ENCODE peak calls at places on chromosomes 16 and 17, in eight cellular contexts. X is T-helper 9 cell; A is tibial nerve; N is activated CD4-positive, alpha-beta T cell treated with anti-CD3 and anti-CD28 coated beads, Interleukin-2, amount 10 ng/mL, durations not matched to agents 7 days and 5 days; K is AG04449; Q is activated T-helper 1 cell treated with Interleukin-2 at 50 U/mL for 16 hours; V is progenitor cell of endocrine pancreas; H is heart left ventricle. P is an unnamed sample.

GRCh38 chr16:62954144-62955032 is 918.1 kb upstream of the CDH8 start:
- DNase-seq in A (no peak), N (no peak), Q (no peak), H (no peak), V (no peak), K (no peak), X (no peak), P (no peak)

GRCh38 chr16:28544998-28545397 is 6.2 kb upstream of the NUPR1 start:
- DNase-seq in Q (no peak), V (no peak), X (no peak), K (no peak), H (no peak), N (no peak), A (no peak), P (no peak)

GRCh38 chr17:42521666-42522262 is 14.3 kb upstream of the NAGLU start:
- DNase-seq in N (no peak), Q (no peak), A (no peak), V (no peak), H (no peak), K (no peak), X (no peak), P (no peak)

GRCh38 chr16:19417640-19418039 is at the start of gene TMC5:
- DNase-seq in Q (no peak), N (no peak), X (no peak), V (no peak), A (no peak), K (no peak), H (no peak), P (no peak)

GRCh38 chr17:27535178-27535928 is 79.1 kb downstream of the KSR1 start:
- DNase-seq in H (no peak), N (no peak), X (no peak), K (no peak), Q (no peak), V (no peak), A (no peak), P (no peak)

GRCh38 chr17:78019367-78019975 is 61.0 kb downstream of the TNRC6C start:
- DNase-seq in X (no peak), N (no peak), H (no peak), K (no peak), V (no peak), A (no peak), Q (no peak), P (no peak)

GRCh38 chr17:56510554-56511342 is 82.8 kb upstream of the NOG start:
- DNase-seq in Q (no peak), X (no peak), H (peak; percentile 54), A (no peak), V (peak; percentile 11), K (no peak), N (no peak), P (no peak)

GRCh38 chr17:50356418-50356817 is 10.5 kb downstream of the XYLT2 start:
- DNase-seq in K (no peak), V (no peak), H (peak; percentile 49), X (no peak), A (no peak), N (no peak), Q (no peak), P (no peak)

GRCh38 chr16:81521141-81521626 is 76.6 kb downstream of the CMIP start:
- DNase-seq in H (no peak), N (peak; percentile 88), X (peak; percentile 72), A (no peak), K (no peak), Q (peak; percentile 58), V (no peak), P (no peak)

GRCh38 chr17:81084691-81085419 is 49.9 kb downstream of the BAIAP2 start:
- DNase-seq in N (no peak), A (no peak), Q (no peak), X (no peak), H (no peak), K (no peak), V (no peak), P (no peak)

GRCh38 chr16:87417511-87417910 is 25.4 kb downstream of the MAP1LC3B start:
- DNase-seq in V (no peak), X (no peak), Q (no peak), N (no peak), H (no peak), A (no peak), K (no peak), P (no peak)

GRCh38 chr16:80366023-80366422 is 174.8 kb upstream of the DYNLRB2 start:
- DNase-seq in V (no peak), K (no peak), H (no peak), A (no peak), X (no peak), N (no peak), Q (no peak), P (no peak)

GRCh38 chr16:84832488-84833141 is 12.8 kb downstream of the CRISPLD2 start:
- DNase-seq in A (peak; percentile 92), N (no peak), H (peak; percentile 89), X (no peak), V (no peak), K (peak; percentile 79), Q (no peak), P (peak; percentile 81)

GRCh38 chr16:5438591-5438990 is 341.0 kb upstream of the EEF2KMT start:
- DNase-seq in X (no peak), V (no peak), A (no peak), K (no peak), H (no peak), Q (no peak), N (no peak), P (no peak)

GRCh38 chr16:70508752-70509151 is 14.6 kb downstream of the COG4 start:
- DNase-seq in A (no peak), K (no peak), H (no peak), Q (no peak), V (no peak), X (no peak), N (no peak), P (no peak)

GRCh38 chr17:10687497-10687896 is 9.8 kb downstream of the SCO1 start:
- DNase-seq in N (no peak), X (no peak), Q (no peak), H (no peak), V (no peak), K (no peak), A (no peak), P (no peak)

GRCh38 chr17:45307290-45308015 is 9.4 kb downstream of the MAP3K14 start:
- DNase-seq in K (no peak), A (no peak), N (peak; percentile 61), X (no peak), Q (no peak), H (no peak), V (no peak), P (no peak)

GRCh38 chr16:22388101-22388644 is 13.8 kb upstream of the CDR2 start:
- DNase-seq in X (no peak), V (no peak), A (no peak), H (no peak), Q (no peak), K (no peak), N (no peak), P (no peak)

GRCh38 chr17:81837641-81838040 is 2.8 kb upstream of the PPP1R27 start:
- DNase-seq in K (no peak), H (no peak), Q (no peak), V (no peak), X (no peak), A (no peak), N (no peak), P (no peak)

GRCh38 chr17:40107266-40107980 is 7.0 kb upstream of the NR1D1 start:
- DNase-seq in A (no peak), X (no peak), K (no peak), H (no peak), Q (no peak), V (no peak), N (no peak), P (peak; percentile 37)

GRCh38 chr17:3647769-3648540 is 11.4 kb downstream of the CTNS start:
- DNase-seq in X (no peak), V (peak; percentile 54), Q (no peak), A (no peak), K (no peak), H (no peak), N (peak; percentile 69), P (no peak)

GRCh38 chr16:84478172-84478948 is 26.1 kb downstream of the MEAK7 start:
- DNase-seq in K (no peak), N (no peak), X (no peak), A (no peak), H (no peak), V (no peak), Q (no peak), P (no peak)

GRCh38 chr17:57436565-57436964 is 180.2 kb downstream of the MSI2 start:
- DNase-seq in X (no peak), K (no peak), Q (no peak), V (no peak), A (no peak), H (no peak), N (no peak), P (no peak)

GRCh38 chr16:68374251-68374805 is 63.5 kb downstream of the PRMT7 start:
- DNase-seq in H (peak; percentile 51), A (no peak), N (no peak), Q (no peak), K (no peak), V (no peak), X (no peak), P (no peak)

GRCh38 chr17:82836823-82837357 is 2.9 kb downstream of the ZNF750 start:
- DNase-seq in X (no peak), A (no peak), N (no peak), K (no peak), Q (no peak), H (no peak), V (no peak), P (no peak)

GRCh38 chr17:4182043-4182442 is 39.0 kb downstream of the CYB5D2 start:
- DNase-seq in V (no peak), X (no peak), A (no peak), K (no peak), H (no peak), N (no peak), Q (no peak), P (no peak)

GRCh38 chr17:68184141-68184571 is 63.7 kb upstream of the AMZ2 start:
- DNase-seq in V (no peak), X (no peak), K (no peak), H (no peak), A (no peak), N (no peak), Q (no peak), P (no peak)

GRCh38 chr17:67441052-67441738 is 64.1 kb downstream of the PITPNC1 start:
- DNase-seq in H (no peak), N (peak; percentile 81), A (no peak), V (no peak), K (no peak), X (peak; percentile 65), Q (peak; percentile 66), P (no peak)

P was measured in breast epithelium.